ENCODE peak calls at places on chromosome 2, in four cellular contexts. U, Y, P and O are unnamed samples.

GRCh38 chr2:221465776-221466175 is 106.3 kb downstream of the EPHA4 start:
- DNase-seq in U (no peak), P (no peak), Y (no peak), O (no peak)

GRCh38 chr2:236892721-236893120 is 193.0 kb upstream of the COPS8 start:
- DNase-seq in P (no peak), U (no peak), Y (no peak), O (no peak)

GRCh38 chr2:2331905-2332280 is 818 bp upstream of the MYT1L start:
- DNase-seq in U (no peak), Y (no peak), P (peak; percentile 30), O (peak; percentile 96)

GRCh38 chr2:79511320-79511951 is 1.4 kb upstream of the CTNNA2 start:
- DNase-seq in Y (peak; percentile 35), U (peak; percentile 62), P (no peak), O (no peak)

GRCh38 chr2:98374958-98375570 is 28.8 kb downstream of the CNGA3 start:
- DNase-seq in U (no peak), Y (no peak), P (no peak), O (peak; percentile 11)

GRCh38 chr2:55223958-55224760 is 7.9 kb downstream of the CLHC1 start:
- DNase-seq in U (no peak), Y (no peak), P (no peak), O (no peak)

GRCh38 chr2:68253211-68254068 is 1.1 kb upstream of the PPP3R1 start:
- DNase-seq in U (peak; percentile 34), Y (peak; percentile 13), P (no peak), O (no peak)

GRCh38 chr2:241569831-241570281 is 11.3 kb downstream of the BOK start:
- DNase-seq in P (no peak), U (no peak), Y (no peak), O (no peak)

GRCh38 chr2:29281086-29281485 is 165.9 kb downstream of the CLIP4 start:
- DNase-seq in U (no peak), P (no peak), Y (no peak), O (no peak)

GRCh38 chr2:97730245-97730644 is 16.9 kb downstream of the ZAP70 start:
- DNase-seq in P (no peak), Y (no peak), U (no peak), O (no peak)

GRCh38 chr2:131036269-131036668 is 57.0 kb downstream of the FAM168B start:
- DNase-seq in P (no peak), U (no peak), Y (no peak), O (no peak)

GRCh38 chr2:97761192-97761591 is 47.8 kb downstream of the ZAP70 start:
- DNase-seq in P (no peak), U (no peak), Y (no peak), O (no peak)

GRCh38 chr2:200862532-200863000 is 1.9 kb downstream of the CLK1 start:
- DNase-seq in Y (peak; percentile 27), P (peak; percentile 16), U (peak; percentile 58), O (peak; percentile 48)

DNA sequence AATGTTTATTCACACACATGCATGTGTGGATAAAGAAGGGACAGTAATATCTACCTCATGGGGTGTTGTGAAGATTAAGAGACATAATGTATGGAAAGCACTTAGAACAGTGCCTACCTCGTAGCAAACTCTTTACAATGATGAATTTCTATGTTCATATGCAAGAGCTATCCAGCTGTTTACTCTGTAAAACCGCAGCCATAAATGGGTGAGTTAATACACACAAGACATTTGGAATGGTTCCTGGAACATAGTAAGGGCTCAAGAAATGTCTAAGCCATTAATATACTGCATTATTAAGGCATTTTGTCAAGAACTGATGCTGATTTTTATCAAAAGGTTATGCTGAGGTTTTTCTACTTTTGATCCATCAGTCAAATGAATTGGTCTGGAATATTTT is 1076.2 kb downstream of the TSN start:
- DNase-seq in U (no peak), P (no peak), Y (no peak), O (no peak)
- H3K9me3 ChIP-seq in U (no peaks in the 10 kb centered on the region), P (no peaks in the 10 kb centered on the region), Y (no peaks in the 10 kb centered on the region), O (no peaks in the 10 kb centered on the region)

GRCh38 chr2:100066856-100067255 is 75.5 kb downstream of the AFF3 start:
- DNase-seq in Y (no peak), U (no peak), P (no peak), O (no peak)

GRCh38 chr2:100070078-100070477 is 72.3 kb downstream of the AFF3 start:
- DNase-seq in Y (no peak), U (peak; percentile 50), P (no peak), O (no peak)

GRCh38 chr2:100068395-100068794 is 74.0 kb downstream of the AFF3 start:
- DNase-seq in U (no peak), Y (no peak), P (no peak), O (no peak)

GRCh38 chr2:100066246-100066645 is 76.1 kb downstream of the AFF3 start:
- DNase-seq in U (no peak), Y (no peak), P (no peak), O (no peak)

DNA sequence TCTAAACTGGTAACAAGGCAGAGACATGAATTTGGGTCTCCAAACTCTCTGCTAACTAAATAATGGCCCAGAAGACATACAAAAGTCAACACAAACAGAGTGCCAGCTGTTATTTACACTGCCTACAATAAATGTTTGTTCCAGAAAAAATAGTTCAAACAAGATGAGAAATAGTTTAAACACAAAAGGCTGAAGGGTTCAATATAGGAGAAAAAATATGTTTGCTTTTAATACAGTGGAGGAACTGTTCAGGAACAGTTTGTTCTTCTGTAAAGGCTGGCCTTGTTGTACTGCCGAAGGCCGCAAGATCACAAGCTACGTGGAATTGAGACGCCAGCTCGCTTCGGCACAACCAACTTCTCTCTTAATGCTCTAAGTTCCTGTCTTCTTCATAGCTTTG is 74.6 kb downstream of the AFF3 start:
- DNase-seq in Y (no peak), P (no peak), U (no peak), O (no peak)
- H3K27me3 ChIP-seq in Y (no peaks in the 10 kb centered on the region), P (no peaks in the 10 kb centered on the region), U (no peaks in the 10 kb centered on the region), O (no peaks in the 10 kb centered on the region)

DNA sequence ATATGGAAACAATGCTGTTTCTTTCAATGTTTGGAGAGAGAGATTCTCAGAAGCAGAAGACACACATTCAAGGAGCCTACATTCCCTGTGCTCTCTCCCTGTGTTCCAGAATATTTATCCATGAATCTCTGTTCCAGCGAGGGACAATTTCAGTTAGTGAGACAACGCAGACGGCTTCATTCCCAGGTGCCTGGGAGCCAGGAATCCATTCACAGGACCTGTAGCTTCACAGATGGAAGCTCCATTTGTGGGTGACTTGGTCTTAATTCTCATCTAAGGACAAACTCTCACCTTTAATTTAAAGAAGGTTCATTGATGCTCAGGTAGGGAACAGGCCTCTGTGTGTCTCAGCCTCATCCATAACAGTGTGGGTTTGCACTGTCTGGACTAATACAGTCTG is 1156.6 kb downstream of the RPIA start:
- DNase-seq in U (no peak), P (no peak), Y (no peak), O (no peak)
- H3K9me3 ChIP-seq in U (no peaks in the 10 kb centered on the region), P (no peaks in the 10 kb centered on the region), Y (no peaks in the 10 kb centered on the region), O (no peaks in the 10 kb centered on the region)

GRCh38 chr2:119608553-119608952 is 64.3 kb downstream of the CFAP221 start:
- DNase-seq in Y (no peak), U (no peak), P (no peak), O (no peak)
- H3K27me3 ChIP-seq in Y (peaks cover 9% of the 10 kb centered on the region), U (no peaks in the 10 kb centered on the region), P (no peaks in the 10 kb centered on the region), O (no peaks in the 10 kb centered on the region)

DNA sequence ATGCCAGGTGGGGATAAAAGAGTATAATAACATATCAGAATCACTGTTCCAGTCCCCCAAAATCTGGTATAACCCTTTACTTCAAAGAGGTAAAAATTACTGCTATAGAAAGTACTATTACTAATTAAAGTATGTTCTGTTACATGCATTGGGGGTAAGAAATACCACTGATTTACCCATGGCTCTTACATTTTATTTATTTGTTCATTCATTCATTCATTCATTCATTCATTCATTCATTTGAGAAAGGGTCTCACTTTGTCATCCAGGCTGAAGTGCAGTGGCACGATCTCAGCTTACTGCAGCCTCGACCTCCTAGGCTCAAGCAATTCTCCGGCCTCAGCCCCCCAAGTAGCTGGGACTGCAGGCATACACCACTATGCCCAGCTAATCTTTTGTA is 74.4 kb downstream of the MBOAT2 start:
- DNase-seq in Y (no peak), P (no peak), U (no peak), O (no peak)
- H3K9me3 ChIP-seq in Y (no peaks in the 10 kb centered on the region), P (peaks cover 3% of the 10 kb centered on the region), U (no peaks in the 10 kb centered on the region), O (no peaks in the 10 kb centered on the region)

GRCh38 chr2:104853401-104853925 is 452 bp upstream of the POU3F3 start:
- DNase-seq in Y (no peak), P (no peak), U (no peak), O (no peak)

GRCh38 chr2:104852161-104852689 is 1.7 kb upstream of the POU3F3 start:
- DNase-seq in U (no peak), P (no peak), Y (no peak), O (no peak)

GRCh38 chr2:104849618-104850097 is 4.3 kb upstream of the POU3F3 start:
- DNase-seq in P (peak; percentile 41), U (peak; percentile 51), Y (peak; percentile 71), O (peak; percentile 61)

GRCh38 chr2:104850322-104851184 is 3.4 kb upstream of the POU3F3 start:
- DNase-seq in U (no peak), Y (no peak), P (no peak), O (no peak)

GRCh38 chr2:104851236-104852160 is 2.4 kb upstream of the POU3F3 start:
- DNase-seq in U (no peak), Y (no peak), P (no peak), O (no peak)
- H3K27me3 ChIP-seq in U (peaks cover 40% of the 10 kb centered on the region), Y (peaks cover 92% of the 10 kb centered on the region), P (peaks cover 76% of the 10 kb centered on the region), O (peaks cover 74% of the 10 kb centered on the region)

GRCh38 chr2:176081993-176082884 is 1.5 kb downstream of the EVX2 start:
- DNase-seq in P (no peak), Y (no peak), U (no peak), O (peak; percentile 62)
- H3K9me3 ChIP-seq in P (peaks cover 29% of the 10 kb centered on the region), Y (no peaks in the 10 kb centered on the region), U (no peaks in the 10 kb centered on the region), O (no peaks in the 10 kb centered on the region)

GRCh38 chr2:95026471-95027368 is 1.2 kb downstream of the MAL start:
- DNase-seq in U (no peak), P (no peak), Y (no peak), O (no peak)

GRCh38 chr2:95029898-95030341 is 4.4 kb downstream of the MAL start:
- DNase-seq in Y (no peak), P (no peak), U (no peak), O (no peak)

GRCh38 chr2:95025406-95026319 is at the start of gene MAL:
- DNase-seq in P (peak; percentile 47), Y (no peak), U (no peak), O (no peak)

GRCh38 chr2:95024960-95025405 is 525 bp upstream of the MAL start:
- DNase-seq in Y (no peak), P (no peak), U (no peak), O (no peak)

DNA sequence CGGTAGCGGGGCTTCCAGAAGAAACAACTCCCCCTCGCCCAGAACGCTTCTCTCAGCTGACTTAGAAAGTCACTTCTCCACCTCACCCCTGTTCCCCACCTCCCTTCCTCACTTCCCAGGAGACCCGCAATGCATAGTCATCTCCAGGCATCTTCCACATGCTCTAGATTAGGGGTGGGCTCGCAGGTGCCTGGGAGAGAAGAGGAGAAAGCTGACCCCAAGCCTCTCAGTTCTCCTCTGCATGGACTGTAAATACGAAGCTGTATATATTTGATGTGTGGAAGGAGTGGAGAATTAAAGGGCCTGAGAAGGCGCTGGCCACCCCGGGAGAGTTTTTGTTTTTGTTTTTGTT is 1.8 kb downstream of the MAL start:
- DNase-seq in P (no peak), U (no peak), Y (no peak), O (no peak)
- H3K27me3 ChIP-seq in P (no peaks in the 10 kb centered on the region), U (peaks cover 12% of the 10 kb centered on the region), Y (peaks cover 65% of the 10 kb centered on the region), O (peaks cover 43% of the 10 kb centered on the region)

DNA sequence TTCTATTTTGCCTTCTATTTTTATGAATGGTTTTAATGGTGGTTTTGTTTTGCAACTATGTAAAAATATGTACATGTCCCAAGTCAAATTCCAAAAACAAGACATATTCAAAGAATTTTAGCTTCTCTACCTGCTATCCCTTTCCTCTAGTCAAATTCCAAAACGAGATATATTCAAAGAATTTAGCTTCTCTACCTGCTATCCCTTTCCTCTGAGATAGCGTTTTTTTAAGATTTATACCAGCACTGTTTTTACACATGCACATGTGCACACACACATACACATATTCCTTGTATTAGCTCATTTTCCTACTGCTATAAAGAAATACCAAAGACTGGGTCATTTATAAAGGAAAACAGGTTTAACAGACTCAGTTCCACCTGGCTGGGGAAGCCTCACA is 199.1 kb upstream of the ARL4C start:
- DNase-seq in Y (no peak), P (no peak), U (no peak), O (no peak)
- H3K9me3 ChIP-seq in Y (peaks cover 4% of the 10 kb centered on the region), P (peaks cover 23% of the 10 kb centered on the region), U (no peaks in the 10 kb centered on the region), O (no peaks in the 10 kb centered on the region)